ENCODE peak calls at places on chromosome 15, in six cellular contexts. Z, E, Q, M, G and N are unnamed samples.

GRCh38 chr15:38071211-38071972 is 137.0 kb downstream of the TMCO5A start:
- DNase-seq in Z (no peak), E (no peak), Q (no peak), M (no peak), G (no peak), N (no peak)

GRCh38 chr15:47576921-47577474 is 140.3 kb upstream of the SEMA6D start:
- DNase-seq in Z (no peak), E (no peak), Q (no peak), M (no peak), G (no peak), N (no peak)

GRCh38 chr15:62889734-62890505 is 152.6 kb upstream of the TPM1 start:
- DNase-seq in Z (no peak), E (no peak), Q (no peak), M (no peak), G (no peak), N (no peak)

GRCh38 chr15:36644156-36644896 is 64.9 kb downstream of the CDIN1 start:
- DNase-seq in Z (no peak), E (no peak), Q (no peak), M (no peak), G (no peak), N (no peak)

GRCh38 chr15:39511000-39511914 is 69.6 kb upstream of the THBS1 start:
- DNase-seq in Z (no peak), E (no peak), Q (no peak), M (peak), G (no peak), N (no peak)

GRCh38 chr15:48557335-48557734 is 88.2 kb downstream of the FBN1 start:
- DNase-seq in Z (no peak), E (no peak), Q (no peak), M (no peak), G (no peak), N (no peak)

GRCh38 chr15:48250640-48251076 is 44.6 kb downstream of the SLC12A1 start:
- DNase-seq in Z (no peak), E (no peak), Q (peak), M (peak), G (no peak), N (no peak)

GRCh38 chr15:73965094-73965729 is 26.9 kb downstream of the STOML1 start:
- DNase-seq in Z (no peak), E (no peak), Q (no peak), M (no peak), G (no peak), N (peak)

GRCh38 chr15:50698101-50698500 is 11.5 kb upstream of the TRPM7 start:
- DNase-seq in Z (no peak), E (no peak), Q (no peak), M (no peak), G (no peak), N (no peak)

GRCh38 chr15:69593981-69594966 is 141.7 kb downstream of the RPLP1 start:
- DNase-seq in Z (no peak), E (no peak), Q (no peak), M (peak), G (no peak), N (no peak)

GRCh38 chr15:62742409-62743171 is 300.0 kb upstream of the TPM1 start:
- DNase-seq in Z (no peak), E (peak), Q (no peak), M (peak), G (peak), N (no peak)

GRCh38 chr15:93038064-93038705 is 50.8 kb downstream of the RGMA start:
- DNase-seq in Z (no peak), E (no peak), Q (no peak), M (no peak), G (no peak), N (no peak)

GRCh38 chr15:79682851-79683288 is 213.9 kb downstream of the MTHFS start:
- DNase-seq in Z (no peak), E (no peak), Q (no peak), M (peak), G (no peak), N (no peak)

GRCh38 chr15:49831206-49831965 is 210.5 kb downstream of the DTWD1 start:
- DNase-seq in Z (no peak), E (no peak), Q (no peak), M (peak), G (no peak), N (no peak)

GRCh38 chr15:85003593-85004312 is 22.1 kb downstream of the PDE8A start:
- DNase-seq in Z (no peak), E (no peak), Q (peak), M (no peak), G (no peak), N (no peak)

GRCh38 chr15:43346305-43346704 is 15.9 kb upstream of the LCMT2 start:
- DNase-seq in Z (no peak), E (no peak), Q (no peak), M (no peak), G (no peak), N (no peak)

GRCh38 chr15:90465140-90465929 is 64.4 kb upstream of the CRTC3 start:
- DNase-seq in Z (no peak), E (no peak), Q (no peak), M (peak), G (no peak), N (no peak)

GRCh38 chr15:33278816-33279612 is 31.8 kb upstream of the RYR3 start:
- DNase-seq in Z (no peak), E (no peak), Q (no peak), M (peak), G (no peak), N (no peak)

GRCh38 chr15:39797407-39797806 is 14.8 kb upstream of the FSIP1 start:
- DNase-seq in Z (no peak), E (no peak), Q (no peak), M (no peak), G (no peak), N (no peak)

GRCh38 chr15:28975766-28976179 is 90.0 kb downstream of the APBA2 start:
- DNase-seq in Z (no peak), E (peak), Q (no peak), M (peak), G (peak), N (no peak)

GRCh38 chr15:55389276-55389631 is 18.9 kb downstream of the CCPG1 start:
- DNase-seq in Z (no peak), E (no peak), Q (no peak), M (peak), G (no peak), N (no peak)

GRCh38 chr15:63332367-63333078 is 49.1 kb downstream of the CA12 start:
- DNase-seq in Z (no peak), E (no peak), Q (no peak), M (peak), G (no peak), N (no peak)

GRCh38 chr15:92617197-92618037 is 38.2 kb downstream of the FAM174B start:
- DNase-seq in Z (no peak), E (no peak), Q (no peak), M (peak), G (no peak), N (no peak)

GRCh38 chr15:64476550-64476949 is 16.2 kb downstream of the ZNF609 start:
- DNase-seq in Z (no peak), E (no peak), Q (no peak), M (no peak), G (no peak), N (no peak)

GRCh38 chr15:89799925-89800500 is 14.6 kb downstream of the ANPEP start:
- DNase-seq in Z (no peak), E (no peak), Q (no peak), M (no peak), G (no peak), N (no peak)

GRCh38 chr15:101501703-101502373 is 12.3 kb upstream of the PCSK6 start:
- DNase-seq in Z (peak), E (peak), Q (no peak), M (peak), G (peak), N (no peak)

GRCh38 chr15:22902578-22902977 is 64.1 kb downstream of the NIPA2 start:
- DNase-seq in Z (no peak), E (no peak), Q (no peak), M (no peak), G (no peak), N (peak)

GRCh38 chr15:79170256-79170664 is 79.7 kb upstream of the RASGRF1 start:
- DNase-seq in Z (no peak), E (no peak), Q (no peak), M (peak), G (no peak), N (peak)

GRCh38 chr15:100878130-100878529 is 1.5 kb upstream of the ALDH1A3 start:
- DNase-seq in Z (no peak), E (no peak), Q (no peak), M (no peak), G (no peak), N (no peak)

GRCh38 chr15:25947336-25948080 is 84.4 kb upstream of the ATP10A start:
- DNase-seq in Z (no peak), E (no peak), Q (no peak), M (no peak), G (no peak), N (no peak)
- TF ChIP-seq CTCF in Z (no peak), E (no peak), Q (no peak), M (no peak), G (no peak), N (peak)

DNA sequence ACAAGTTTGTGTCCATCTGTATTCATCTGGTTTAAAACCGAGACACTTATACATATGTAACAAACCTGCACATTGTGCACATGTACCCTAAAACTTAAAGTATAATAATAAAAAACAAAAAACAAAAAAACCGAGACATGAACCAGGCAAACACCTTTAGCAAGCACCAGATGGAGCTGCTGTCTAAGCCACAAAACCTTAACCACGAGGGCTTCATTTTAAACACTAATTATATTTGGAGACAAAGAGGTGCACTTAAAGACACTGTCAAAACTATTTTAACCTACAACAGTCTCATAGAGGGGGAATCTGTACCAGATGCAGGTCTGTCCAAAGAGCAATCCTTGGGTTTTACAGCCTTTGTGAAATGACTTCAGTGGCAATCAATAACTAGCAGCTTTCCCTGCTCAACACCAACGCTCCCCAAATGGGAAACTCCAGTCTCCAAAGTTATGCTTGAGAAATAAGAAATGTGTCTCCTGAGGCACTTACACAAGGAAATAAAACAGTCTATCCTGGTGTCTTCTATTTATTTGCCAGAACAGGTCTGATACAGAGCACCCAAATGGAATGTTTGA is 115.7 kb upstream of the TSPAN3 start:
- DNase-seq in Z (no peak), E (no peak), Q (no peak), M (no peak), G (no peak), N (no peak)
- TF ChIP-seq CTCF in Z (no peak), E (peak), Q (no peak), M (peak), G (peak), N (peak)

DNA sequence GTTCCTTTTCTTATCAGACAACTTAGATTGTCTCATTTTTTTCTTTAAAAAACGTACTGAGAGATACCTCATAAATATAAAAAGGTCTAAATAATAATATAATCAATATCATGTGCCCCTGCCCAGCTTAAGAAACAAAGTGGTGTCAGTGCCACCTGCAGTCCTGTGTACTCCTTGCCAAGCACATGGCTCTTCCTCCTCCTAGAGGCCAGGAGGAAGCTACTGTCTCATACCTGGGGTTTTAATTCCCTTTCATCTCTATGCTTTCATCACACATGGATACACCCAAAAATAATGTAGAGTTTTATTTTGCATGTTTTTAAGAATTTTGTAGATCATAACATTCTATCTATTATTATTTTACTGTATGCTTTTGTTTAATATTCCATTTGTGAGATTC is 98.6 kb upstream of the C15orf61 start:
- DNase-seq in Z (no peak), E (no peak), Q (no peak), M (no peak), G (no peak), N (no peak)
- TF ChIP-seq CTCF in Z (no peak), E (no peak), Q (no peak), M (peak), G (no peak), N (peak)

GRCh38 chr15:82625136-82625535 is 22.0 kb downstream of the CPEB1 start:
- DNase-seq in Z (no peak), E (no peak), Q (no peak), M (no peak), G (no peak), N (no peak)

GRCh38 chr15:82624008-82624407 is 23.2 kb downstream of the CPEB1 start:
- DNase-seq in Z (no peak), E (no peak), Q (no peak), M (no peak), G (no peak), N (no peak)

GRCh38 chr15:82624438-82624837 is 22.7 kb downstream of the CPEB1 start:
- DNase-seq in Z (no peak), E (no peak), Q (no peak), M (no peak), G (no peak), N (no peak)

GRCh38 chr15:82621970-82622369 is 25.2 kb downstream of the CPEB1 start:
- DNase-seq in Z (no peak), E (no peak), Q (no peak), M (no peak), G (no peak), N (no peak)
- TF ChIP-seq CTCF in Z (no peak), E (no peak), Q (no peak), M (peak), G (no peak), N (no peak)

GRCh38 chr15:98648654-98649537 is 557 bp downstream of the IGF1R start:
- DNase-seq in Z (peak), E (peak), Q (no peak), M (no peak), G (peak), N (no peak)

GRCh38 chr15:98650871-98651481 is 2.6 kb downstream of the IGF1R start:
- DNase-seq in Z (peak), E (peak), Q (no peak), M (no peak), G (peak), N (no peak)

GRCh38 chr15:98647774-98648653 is at the start of gene IGF1R:
- DNase-seq in Z (peak), E (peak), Q (peak), M (peak), G (peak), N (no peak)

GRCh38 chr15:98649996-98650870 is 1.9 kb downstream of the IGF1R start:
- DNase-seq in Z (peak), E (peak), Q (no peak), M (no peak), G (peak), N (no peak)

GRCh38 chr15:98649621-98649995 is 1.3 kb downstream of the IGF1R start:
- DNase-seq in Z (no peak), E (peak), Q (peak), M (no peak), G (peak), N (no peak)
- TF ChIP-seq CTCF in Z (no peak), E (no peak), Q (no peak), M (peak), G (no peak), N (peak)

DNA sequence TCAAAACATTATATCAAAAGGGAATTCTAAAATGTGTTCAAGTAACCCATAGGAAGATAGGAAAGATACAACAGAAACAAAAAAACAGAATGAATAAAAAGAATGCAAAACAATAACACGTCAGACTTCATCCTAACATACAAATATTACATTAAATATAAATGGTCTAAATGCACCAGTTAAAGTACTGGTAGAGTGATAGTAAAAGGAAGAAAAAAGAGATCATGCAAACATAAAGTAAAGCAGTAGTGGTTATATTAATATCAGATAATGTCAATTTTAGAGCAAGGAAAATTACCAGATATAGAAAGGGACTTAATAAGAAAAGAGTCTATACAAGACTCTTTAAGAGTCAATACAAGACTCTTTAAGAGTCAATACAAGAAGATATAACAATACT is 755.7 kb downstream of the MCTP2 start:
- DNase-seq in Z (no peak), E (no peak), Q (no peak), M (no peak), G (no peak), N (no peak)
- TF ChIP-seq CTCF in Z (no peak), E (no peak), Q (no peak), M (no peak), G (no peak), N (no peak)

DNA sequence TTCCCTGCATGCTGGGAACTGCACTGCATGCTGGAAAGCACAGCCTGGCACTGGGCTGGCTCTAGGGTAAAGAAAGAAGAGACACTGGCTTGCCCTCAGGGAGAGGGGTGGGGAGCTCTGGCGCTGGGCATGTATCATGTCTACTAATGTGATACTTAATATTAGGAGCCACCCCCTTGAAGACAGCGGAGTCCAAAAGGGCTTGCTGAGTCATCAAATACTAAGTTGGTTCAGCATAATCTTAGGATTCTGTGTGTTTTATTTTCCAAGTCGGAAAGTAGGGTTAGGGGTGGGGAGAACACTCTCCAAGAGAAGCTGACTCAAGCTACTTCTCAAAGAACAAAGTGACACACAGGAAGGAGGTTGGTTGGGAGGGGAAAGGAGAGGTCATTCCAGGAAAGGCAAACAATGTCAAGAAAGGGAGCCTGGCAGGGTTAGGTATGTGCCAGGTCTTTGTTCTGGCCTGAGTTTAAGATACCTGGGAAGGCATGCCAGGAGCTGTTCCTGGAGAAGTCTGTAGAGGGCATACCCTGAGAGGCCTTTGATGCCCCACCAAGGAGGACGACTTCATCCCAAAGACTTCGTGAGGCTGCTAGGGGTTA is 237.8 kb upstream of the NR2E3 start:
- DNase-seq in Z (no peak), E (no peak), Q (no peak), M (peak), G (no peak), N (no peak)
- TF ChIP-seq CTCF in Z (no peak), E (no peak), Q (no peak), M (peak), G (no peak), N (no peak)

GRCh38 chr15:83066761-83067637 is at the start of gene BTBD1:
- DNase-seq in Z (peak), E (peak), Q (peak), M (peak), G (peak), N (peak)
- TF ChIP-seq CTCF in Z (no peak), E (no peak), Q (no peak), M (peak), G (no peak), N (peak)